ENCODE peak calls at places on chromosomes 7 and 10, in four cellular contexts. H is astrocyte, T is SK-N-SH, G is HCT116. C is an unnamed sample.

GRCh38 chr10:118594392-118595063 is 920 bp downstream of the PRLHR start:
- DNase-seq in G (no peak), T (peak), H (peak), C (peak)

GRCh38 chr10:114374141-114374791 is 30.0 kb downstream of the AFAP1L2 start:
- DNase-seq in G (no peak), H (no peak), T (peak), C (no peak)

GRCh38 chr7:133804127-133804526 is 323.0 kb upstream of the LRGUK start:
- DNase-seq in G (no peak), H (no peak), T (no peak), C (no peak)

GRCh38 chr10:37488792-37489657 is 363.6 kb downstream of the ANKRD30A start:
- DNase-seq in H (no peak), G (no peak), T (no peak), C (no peak)

GRCh38 chr7:103711413-103711812 is 265.4 kb upstream of the SLC26A5 start:
- DNase-seq in H (no peak), T (no peak), G (no peak), C (no peak)

GRCh38 chr7:1087952-1088920 is at the start of gene GPER1:
- DNase-seq in T (peak), G (peak), H (no peak), C (no peak)

GRCh38 chr7:35285799-35286198 is 31.9 kb upstream of the TBX20 start:
- DNase-seq in T (peak), H (no peak), G (no peak), C (no peak)

GRCh38 chr7:37208528-37208927 is 240.1 kb downstream of the ELMO1 start:
- DNase-seq in H (peak), G (peak), T (peak), C (peak)

GRCh38 chr10:102422586-102423129 is 2.0 kb downstream of the FBXL15 start:
- DNase-seq in G (peak), T (peak), H (peak), C (no peak)

GRCh38 chr10:84783386-84783785 is 455.0 kb downstream of the CCSER2 start:
- DNase-seq in H (peak), T (peak), G (peak), C (peak)

GRCh38 chr10:114822771-114823463 is 1.3 kb downstream of the FHIP2A start:
- DNase-seq in T (no peak), H (peak), G (no peak), C (no peak)

GRCh38 chr7:135584362-135585353 is 26.9 kb downstream of the NUP205 start:
- DNase-seq in T (no peak), H (peak), G (no peak), C (no peak)

GRCh38 chr7:99596408-99596955 is 1.6 kb upstream of the TMEM225B start:
- DNase-seq in T (no peak), G (no peak), H (no peak), C (no peak)

GRCh38 chr10:61897671-61898434 is 3.6 kb upstream of the ARID5B start:
- DNase-seq in G (no peak), H (peak), T (peak), C (no peak)

GRCh38 chr7:2928613-2929311 is 84.7 kb upstream of the GNA12 start:
- DNase-seq in T (peak), G (no peak), H (no peak), C (no peak)

GRCh38 chr7:25117226-25118047 is 7.6 kb downstream of the CYCS start:
- DNase-seq in T (no peak), G (no peak), H (no peak), C (no peak)

GRCh38 chr10:25017247-25017590 is 807 bp downstream of the THNSL1 start:
- DNase-seq in T (peak), H (peak), G (no peak), C (no peak)

GRCh38 chr10:12829796-12830195 is 171.7 kb downstream of the CCDC3 start:
- DNase-seq in T (no peak), G (no peak), H (peak), C (no peak)

GRCh38 chr10:101986277-101986971 is 69.5 kb downstream of the ARMH3 start:
- DNase-seq in T (peak), G (no peak), H (no peak), C (no peak)

GRCh38 chr10:103069453-103070331 is 123.4 kb downstream of the NT5C2 start:
- DNase-seq in G (peak), H (peak), T (peak), C (peak)

GRCh38 chr10:89091501-89091900 is 100.9 kb downstream of the FAS start:
- DNase-seq in H (no peak), T (no peak), G (no peak), C (no peak)

DNA sequence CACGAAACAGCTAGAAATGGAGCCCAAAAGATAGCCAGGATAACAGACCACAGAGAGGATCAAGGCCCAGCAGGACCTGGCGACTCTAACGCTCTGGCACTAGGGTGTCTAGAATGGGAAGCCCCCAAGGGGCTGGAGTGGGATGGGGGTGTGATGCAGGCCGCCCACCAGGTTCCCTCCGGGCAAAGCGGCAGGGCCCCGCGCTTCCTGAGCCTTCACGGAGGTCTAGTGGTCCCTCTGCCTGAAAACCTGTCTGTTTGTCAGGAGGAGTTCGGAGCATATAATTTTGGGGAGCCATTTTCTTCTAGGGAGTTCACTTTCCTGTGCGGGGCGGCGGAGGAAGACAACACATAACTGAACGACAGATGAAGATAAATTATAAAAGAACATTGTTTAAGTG is 48.2 kb upstream of the FXYD4 start:
- DNase-seq in H (no peak), T (no peak), G (no peak), C (no peak)
- H3K4me2 ChIP-seq in H (peak), T (peak), G (peak), C (no peak)

GRCh38 chr7:157116762-157117161 is 22.0 kb upstream of the UBE3C start:
- DNase-seq in G (no peak), H (no peak), T (no peak), C (no peak)

GRCh38 chr7:157113607-157114006 is 25.1 kb upstream of the UBE3C start:
- DNase-seq in G (no peak), H (no peak), T (no peak), C (no peak)

GRCh38 chr7:157112706-157113105 is 26.0 kb upstream of the UBE3C start:
- DNase-seq in H (no peak), G (no peak), T (no peak), C (no peak)

DNA sequence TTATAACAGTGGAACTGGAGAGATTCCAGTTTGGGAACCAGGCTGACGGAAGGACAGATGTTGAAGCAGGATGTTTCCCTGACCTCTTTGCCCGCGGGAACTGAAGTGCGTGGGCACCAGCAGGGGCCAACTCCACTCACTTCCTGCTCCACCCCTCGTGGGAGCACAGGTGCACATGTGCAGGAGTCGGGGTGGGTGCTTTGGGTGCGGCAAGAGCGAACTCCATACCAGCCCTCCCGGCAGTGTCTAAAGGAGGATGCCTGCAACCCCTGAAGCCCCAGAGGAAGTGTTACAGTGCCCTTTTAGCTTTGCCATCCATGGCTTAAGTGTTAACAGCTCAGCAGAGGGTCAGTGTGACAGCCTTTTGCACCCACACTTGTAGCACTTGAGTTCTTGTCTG is 27.4 kb upstream of the UBE3C start:
- DNase-seq in G (no peak), T (no peak), H (no peak), C (no peak)
- H2AFZ ChIP-seq in G (no peak), T (no peak), H (no peak), C (no peak)

DNA sequence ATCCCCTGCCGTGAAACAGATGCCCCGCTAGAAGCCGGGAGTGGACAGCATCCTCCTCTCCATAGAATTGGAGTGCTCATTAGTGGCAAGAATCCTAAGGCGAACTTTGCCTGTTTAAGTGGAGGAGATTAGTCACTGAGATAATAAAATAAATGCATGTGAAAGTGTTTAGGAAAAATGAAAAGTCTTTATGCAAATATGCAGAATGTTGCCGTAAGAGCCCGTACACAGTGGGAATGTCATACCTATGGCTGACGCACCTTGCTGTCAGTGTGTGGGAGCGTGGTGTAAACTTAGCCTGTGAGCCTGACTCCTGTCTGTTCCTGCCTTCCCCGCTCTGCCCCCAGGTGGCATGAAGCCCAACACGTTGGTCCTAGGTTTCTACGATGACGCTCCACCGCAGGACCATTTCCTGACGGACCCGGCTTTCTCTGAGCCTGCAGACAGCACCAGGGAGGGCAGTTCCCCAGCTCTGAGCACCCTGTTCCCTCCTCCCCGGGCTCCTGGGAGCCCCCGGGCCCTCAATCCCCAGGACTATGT is 1.7 kb upstream of the TRIP6 start:
- DNase-seq in G (peak), T (peak), H (peak), C (no peak)
- H3K4me2 ChIP-seq in G (peak), T (no peak), H (peak), C (no peak)

GRCh38 chr10:68223535-68224165 is 8.3 kb downstream of the ATOH7 start:
- DNase-seq in T (no peak), H (no peak), G (no peak), C (peak)
- H2AFZ ChIP-seq in T (no peak), H (no peak), G (no peak), C (no peak)

GRCh38 chr10:35165811-35166210 is 39.2 kb downstream of the CREM start:
- DNase-seq in G (no peak), T (no peak), H (no peak), C (no peak)
- H3K4me2 ChIP-seq in G (no peak), T (no peak), H (no peak), C (no peak)

DNA sequence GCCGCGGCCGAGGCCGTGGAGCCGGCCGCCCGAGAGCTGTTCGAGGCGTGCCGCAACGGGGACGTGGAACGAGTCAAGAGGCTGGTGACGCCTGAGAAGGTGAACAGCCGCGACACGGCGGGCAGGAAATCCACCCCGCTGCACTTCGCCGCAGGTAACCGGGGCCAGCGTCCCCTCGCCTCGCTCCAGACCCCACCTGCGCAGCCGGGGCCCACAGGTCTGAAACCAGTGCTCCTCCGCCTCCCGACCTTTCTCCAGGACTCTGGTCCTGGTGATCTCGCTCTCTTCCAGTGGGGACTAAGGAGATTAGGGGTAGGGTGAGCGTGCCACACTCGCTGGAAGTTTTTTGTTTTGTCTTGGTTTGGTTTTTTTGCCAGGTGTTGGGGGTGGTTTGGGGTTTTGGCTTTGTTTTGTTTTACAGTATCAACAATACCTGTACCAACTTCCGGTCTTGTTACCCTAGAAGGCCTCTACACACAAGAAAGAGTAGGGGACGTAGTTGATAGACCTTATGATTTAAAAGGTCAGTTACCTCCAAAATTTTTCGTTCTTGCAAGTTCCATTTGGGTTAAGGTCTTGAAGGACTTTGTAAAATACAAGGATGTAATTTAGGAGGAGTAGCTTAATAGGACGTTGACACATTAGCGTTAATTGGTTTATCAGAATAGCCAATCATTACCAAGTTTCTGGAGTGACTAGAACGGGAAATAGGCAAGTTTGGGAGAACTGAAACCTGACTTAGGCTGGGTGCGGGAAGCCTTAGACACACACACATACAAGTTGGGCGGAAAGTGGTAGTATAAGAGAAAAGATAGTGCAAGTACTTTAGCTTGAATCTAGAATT is 732 bp downstream of the TNKS2 start:
- DNase-seq in G (peak), H (peak), T (no peak), C (peak)
- H2AFZ ChIP-seq in G (no peak), H (peak), T (peak), C (peak)

GRCh38 chr10:73653195-73653594 is 2.6 kb downstream of the SYNPO2L start:
- DNase-seq in T (no peak), H (no peak), G (no peak), C (no peak)
- H3K4me2 ChIP-seq in T (no peak), H (no peak), G (no peak), C (no peak)

GRCh38 chr7:54778166-54778565 is 19.2 kb upstream of the SEC61G start:
- DNase-seq in T (no peak), G (no peak), H (no peak), C (no peak)

GRCh38 chr7:54782314-54782713 is 23.3 kb upstream of the SEC61G start:
- DNase-seq in G (no peak), T (no peak), H (no peak), C (no peak)

GRCh38 chr7:54778696-54779285 is 19.8 kb upstream of the SEC61G start:
- DNase-seq in G (no peak), H (peak), T (no peak), C (no peak)

GRCh38 chr7:54781356-54781912 is 22.4 kb upstream of the SEC61G start:
- DNase-seq in H (no peak), G (no peak), T (no peak), C (no peak)

DNA sequence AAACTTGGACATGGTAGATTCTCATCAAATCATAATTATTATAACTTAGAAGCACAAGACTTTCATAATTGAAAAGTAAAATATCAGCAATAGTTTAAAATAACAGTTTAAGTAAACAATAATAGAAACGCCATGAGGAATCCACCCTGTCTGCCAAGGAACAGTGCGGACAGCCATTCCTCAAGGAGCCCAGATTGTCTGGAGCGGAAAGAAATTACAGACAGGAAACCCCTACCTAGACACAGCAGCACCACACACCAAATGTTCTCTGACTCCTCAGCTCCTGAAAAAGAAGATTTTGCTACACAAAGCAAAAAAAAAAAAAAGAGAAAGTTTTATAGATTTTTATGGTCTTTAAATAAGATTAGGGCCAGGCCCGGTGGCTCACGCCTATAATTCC is 21.5 kb upstream of the SEC61G start:
- DNase-seq in H (no peak), T (no peak), G (no peak), C (no peak)
- H2AFZ ChIP-seq in H (no peak), T (no peak), G (no peak), C (no peak)

DNA sequence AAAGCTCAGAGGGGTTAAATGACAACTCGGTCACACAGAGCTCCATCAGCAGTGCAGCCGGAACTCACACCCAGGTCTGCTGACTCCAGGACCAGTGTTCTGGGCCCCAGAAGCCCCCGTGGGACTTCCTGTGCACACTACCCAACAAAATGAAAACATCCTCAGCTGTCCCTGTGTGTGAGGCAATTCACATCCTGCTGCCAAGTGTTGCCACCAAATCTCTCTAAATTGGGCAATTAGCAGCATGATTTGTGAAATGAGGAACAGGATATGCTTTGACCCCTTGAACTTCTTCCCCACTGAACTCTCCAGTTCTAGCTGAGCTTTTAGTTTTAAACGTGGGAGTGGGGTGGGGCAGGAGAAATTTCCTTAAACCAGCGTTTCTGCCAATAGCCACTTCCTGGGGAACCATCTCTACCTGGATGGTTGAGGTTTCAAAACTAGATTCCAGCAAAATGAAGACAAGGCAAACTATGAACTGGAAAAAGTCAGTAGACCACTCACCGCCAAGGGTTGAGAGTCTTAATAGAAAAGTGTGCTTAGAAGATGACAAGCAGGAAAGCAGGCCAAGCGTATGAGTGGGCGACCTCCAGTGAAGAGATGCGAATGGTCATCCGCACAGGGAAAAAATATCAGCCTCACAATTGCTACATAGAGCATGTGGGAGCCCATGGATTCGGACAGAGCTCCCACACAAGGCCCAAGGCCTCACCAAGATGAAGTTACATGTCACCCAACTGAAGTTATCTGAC is 51.9 kb upstream of the CHST15 start:
- DNase-seq in T (no peak), H (no peak), G (no peak), C (peak)
- H3K4me2 ChIP-seq in T (no peak), H (no peak), G (no peak), C (peak)